ENCODE peak calls at places on chromosomes 4 and X, in five cellular contexts. R is B cell, G is HFFc6, O is AG04449, I is prostate gland. E is an unnamed sample.

GRCh38 chrX:73728518-73729023 is 165.6 kb downstream of the CHIC1 start:
- DNase-seq in G (no peak), O (no peak), R (no peak), I (no peak), E (no peak)

GRCh38 chr4:7416745-7417432 is 17.8 kb downstream of the PSAPL1 start:
- DNase-seq in I (no peak), G (no peak), O (no peak), R (no peak), E (no peak)

GRCh38 chr4:38765391-38765790 is 17.4 kb downstream of the TLR10 start:
- DNase-seq in R (no peak), I (no peak), O (no peak), G (peak; percentile 30), E (no peak)

GRCh38 chr4:110793381-110793801 is 170.5 kb upstream of the PITX2 start:
- DNase-seq in G (peak; percentile 37), O (no peak), R (no peak), I (no peak), E (no peak)

GRCh38 chrX:1911401-1912131 is 296.7 kb downstream of the ASMT start:
- DNase-seq in I (no peak), R (no peak), O (no peak), G (no peak), E (no peak)

GRCh38 chr4:102321260-102321991 is 23.9 kb downstream of the SLC39A8 start:
- DNase-seq in I (no peak), R (no peak), O (no peak), G (no peak), E (no peak)

GRCh38 chr4:143399113-143399949 is 62.7 kb downstream of the GAB1 start:
- DNase-seq in I (no peak), O (no peak), R (no peak), G (peak; percentile 49), E (no peak)

GRCh38 chr4:153790962-153791551 is 2.2 kb upstream of the SFRP2 start:
- DNase-seq in I (no peak), R (peak; percentile 68), G (no peak), O (no peak), E (no peak)

GRCh38 chrX:11259437-11259836 is 33.8 kb upstream of the AMELX start:
- DNase-seq in O (no peak), G (no peak), I (no peak), R (no peak), E (no peak)

GRCh38 chr4:138643827-138644226 is 371.8 kb upstream of the NOCT start:
- DNase-seq in G (peak; percentile 11), R (no peak), O (no peak), I (no peak), E (no peak)

GRCh38 chr4:24568425-24568824 is 15.9 kb downstream of the DHX15 start:
- DNase-seq in I (no peak), O (no peak), R (no peak), G (no peak), E (no peak)

GRCh38 chrX:115408736-115409390 is 119.3 kb downstream of the LUZP4 start:
- DNase-seq in I (no peak), R (no peak), O (no peak), G (peak; percentile 7), E (no peak)

GRCh38 chr4:188818300-188818699 is 679.1 kb downstream of the TRIML1 start:
- DNase-seq in G (no peak), O (no peak), R (no peak), I (no peak), E (no peak)

GRCh38 chr4:140094701-140095420 is 59.1 kb downstream of the MAML3 start:
- DNase-seq in G (no peak), R (peak; percentile 55), O (no peak), I (peak; percentile 55), E (no peak)

GRCh38 chr4:185965456-185966384 is 103.2 kb upstream of the TLR3 start:
- DNase-seq in R (no peak), G (no peak), I (no peak), O (no peak), E (no peak)

GRCh38 chr4:46648088-46648744 is 258.3 kb upstream of the GABRA2 start:
- DNase-seq in G (no peak), I (no peak), O (no peak), R (no peak), E (peak; percentile 5)

GRCh38 chrX:17519349-17519748 is 144.3 kb downstream of the NHS start:
- DNase-seq in O (no peak), G (no peak), R (no peak), I (no peak), E (no peak)

GRCh38 chr4:89111833-89112563 is 665 bp downstream of the TIGD2 start:
- DNase-seq in I (peak; percentile 73), G (peak; percentile 88), O (peak; percentile 79), R (no peak), E (peak; percentile 87)

GRCh38 chrX:72273718-72274117 is 3.3 kb downstream of the RPS4X start:
- DNase-seq in O (no peak), I (no peak), G (no peak), R (no peak), E (no peak)

GRCh38 chrX:48468247-48468671 is 1.8 kb downstream of the SLC38A5 start:
- DNase-seq in R (peak; percentile 52), G (no peak), I (no peak), O (no peak), E (no peak)

GRCh38 chrX:153684447-153685178 is 3.1 kb upstream of the SLC6A8 start:
- DNase-seq in O (no peak), R (no peak), G (no peak), I (no peak), E (no peak)

GRCh38 chr4:164771088-164771487 is 17.2 kb downstream of the SMIM31 start:
- DNase-seq in I (no peak), G (no peak), R (no peak), O (no peak), E (no peak)

GRCh38 chr4:26520728-26521442 is 30.6 kb upstream of the CCKAR start:
- DNase-seq in R (no peak), I (no peak), G (no peak), O (no peak), E (no peak)

GRCh38 chrX:97389761-97390192 is 506.1 kb downstream of the RPA4 start:
- DNase-seq in R (no peak), G (peak; percentile 57), O (no peak), I (no peak), E (peak; percentile 5)

GRCh38 chr4:18012115-18012806 is 9.3 kb downstream of the LCORL start:
- DNase-seq in R (no peak), O (no peak), G (no peak), I (no peak), E (no peak)

GRCh38 chrX:13051529-13052172 is 7.2 kb upstream of the FAM9C start:
- DNase-seq in G (no peak), I (no peak), O (no peak), R (no peak), E (no peak)

GRCh38 chr4:145533011-145533410 is 51.4 kb downstream of the SMAD1 start:
- DNase-seq in I (no peak), G (no peak), O (no peak), R (no peak), E (no peak)

GRCh38 chrX:72330131-72330530 is 24.4 kb upstream of the CITED1 start:
- DNase-seq in I (no peak), G (no peak), O (no peak), R (no peak), E (no peak)

GRCh38 chr4:89949782-89950387 is 55.2 kb downstream of the MMRN1 start:
- DNase-seq in G (no peak), O (no peak), I (no peak), R (no peak), E (peak; percentile 20)

GRCh38 chr4:78568640-78569261 is 17.2 kb downstream of the ANXA3 start:
- DNase-seq in G (no peak), I (no peak), O (no peak), R (no peak), E (no peak)
- TF ChIP-seq CTCF in G (no peak), I (no peak), O (no peak), R (no peak), E (no peak)

GRCh38 chr4:169047967-169048366 is 37.9 kb upstream of the CBR4 start:
- DNase-seq in O (no peak), G (no peak), I (no peak), R (no peak), E (no peak)

GRCh38 chr4:169048867-169049266 is 38.8 kb upstream of the CBR4 start:
- DNase-seq in I (no peak), O (no peak), G (no peak), R (no peak), E (no peak)

GRCh38 chr4:169044723-169045447 is 34.8 kb upstream of the CBR4 start:
- DNase-seq in R (no peak), G (no peak), O (no peak), I (no peak), E (no peak)

GRCh38 chr4:169042608-169043007 is 32.6 kb upstream of the CBR4 start:
- DNase-seq in O (no peak), I (no peak), R (no peak), G (no peak), E (no peak)

DNA sequence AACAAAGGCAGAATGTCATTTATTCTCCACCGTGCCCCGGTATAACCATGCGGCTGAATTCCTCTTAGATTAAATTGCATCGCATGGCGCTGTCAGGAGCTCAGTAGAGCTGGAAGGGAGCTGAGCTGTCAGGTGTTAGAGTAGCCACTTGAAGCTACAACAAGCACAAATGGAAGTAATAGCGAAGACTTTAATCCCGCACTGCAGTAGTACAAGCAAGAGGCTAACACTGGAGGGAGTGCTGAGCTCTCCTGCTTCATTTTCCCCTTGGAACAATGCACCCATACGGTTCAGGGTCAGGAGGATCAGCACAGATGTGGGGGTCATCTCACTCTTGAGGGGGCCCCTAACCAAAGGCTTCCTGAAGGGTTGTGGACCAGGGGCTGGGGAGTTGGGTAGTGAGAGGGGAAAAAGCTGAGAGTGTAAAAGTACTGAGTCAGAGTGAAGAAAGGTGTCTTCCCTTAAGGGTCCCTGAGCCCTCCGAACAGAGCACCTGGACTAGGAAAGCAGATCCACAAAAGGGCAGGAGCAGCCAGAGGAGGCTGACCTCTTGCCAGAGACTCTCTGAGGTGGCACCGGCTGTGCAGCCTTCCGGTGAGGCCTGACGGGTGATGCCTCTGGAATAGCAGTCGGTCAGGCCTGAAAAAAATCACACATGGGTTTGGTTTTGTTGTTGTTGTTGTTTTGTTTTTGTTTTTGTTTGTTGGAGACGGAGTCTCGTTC is 36.0 kb upstream of the CBR4 start:
- DNase-seq in G (no peak), O (no peak), R (no peak), I (no peak), E (no peak)
- TF ChIP-seq CTCF in G (no peak), O (no peak), R (no peak), I (no peak), E (no peak)

GRCh38 chrX:69493193-69493592 is 10.9 kb upstream of the NALF2 start:
- DNase-seq in O (no peak), I (no peak), G (peak; percentile 4), R (peak; percentile 20), E (peak; percentile 33)
- TF ChIP-seq CTCF in O (peak; percentile 1), I (no peak), G (peak; percentile 57), R (no peak), E (peak; percentile 29)

DNA sequence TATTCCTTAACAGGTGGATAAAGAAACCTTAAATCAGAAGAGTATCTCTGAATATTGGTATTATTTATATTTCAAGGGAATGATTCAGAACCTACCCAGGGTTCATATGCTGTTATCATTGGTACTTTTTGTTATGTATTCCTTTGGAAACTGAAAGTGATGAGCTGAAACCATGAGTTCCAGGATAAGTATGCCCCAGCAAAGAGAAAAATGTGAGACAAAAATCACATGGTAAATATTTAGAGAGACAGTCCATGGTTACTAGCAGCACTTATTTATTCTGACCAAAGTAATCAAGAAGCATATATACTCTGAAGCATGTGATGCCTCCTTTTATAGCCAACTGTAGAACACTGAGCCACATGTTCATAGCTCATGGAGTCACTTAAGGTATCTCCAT is 277.8 kb downstream of the ARAP2 start:
- DNase-seq in O (no peak), G (no peak), I (no peak), R (no peak), E (no peak)
- TF ChIP-seq CTCF in O (no peak), G (no peak), I (no peak), R (no peak), E (no peak)

E was measured in RWPE1.